ENCODE peak calls at places on chromosomes 4 and X, in four cellular contexts. One of them, this sample, is unnamed.
A peak's percentile ranks its signal among the peaks of the same experiment; 100 is the strongest.

GRCh38 chrX:55767100-55767499 is 49.6 kb downstream of the RRAGB start:
- DNase-seq in H1: no peak
- DNase-seq in SJSA1: peak; percentile 4
- DNase-seq in tibial artery: no peak
- DNase-seq in this sample: no peak

GRCh38 chr4:162234595-162234994 is 70.8 kb upstream of the FSTL5 start:
- DNase-seq in H1: no peak
- DNase-seq in SJSA1: no peak
- DNase-seq in tibial artery: no peak
- DNase-seq in this sample: no peak

GRCh38 chr4:20030108-20030507 is 221.6 kb upstream of the SLIT2 start:
- DNase-seq in H1: no peak
- DNase-seq in SJSA1: no peak
- DNase-seq in tibial artery: no peak
- DNase-seq in this sample: no peak

GRCh38 chr4:42750091-42750490 is 93.2 kb upstream of the ATP8A1 start:
- DNase-seq in H1: no peak
- DNase-seq in SJSA1: no peak
- DNase-seq in tibial artery: no peak
- DNase-seq in this sample: no peak

GRCh38 chr4:19944806-19945205 is 306.9 kb upstream of the SLIT2 start:
- DNase-seq in H1: no peak
- DNase-seq in SJSA1: no peak
- DNase-seq in tibial artery: no peak
- DNase-seq in this sample: no peak

GRCh38 chr4:35972814-35973213 is 271.5 kb downstream of the ARAP2 start:
- DNase-seq in H1: no peak
- DNase-seq in SJSA1: no peak
- DNase-seq in tibial artery: no peak
- DNase-seq in this sample: no peak

GRCh38 chr4:106287353-106287969 is 28.5 kb downstream of the TBCK start:
- DNase-seq in H1: no peak
- DNase-seq in SJSA1: peak; percentile 62
- DNase-seq in tibial artery: no peak
- DNase-seq in this sample: no peak

GRCh38 chr4:89298788-89299152 is 8.8 kb downstream of the GPRIN3 start:
- DNase-seq in H1: no peak
- DNase-seq in SJSA1: no peak
- DNase-seq in tibial artery: no peak
- DNase-seq in this sample: no peak

GRCh38 chrX:74063426-74064155 is 240.4 kb upstream of the ZCCHC13 start:
- DNase-seq in H1: no peak
- DNase-seq in SJSA1: no peak
- DNase-seq in tibial artery: no peak
- DNase-seq in this sample: no peak

GRCh38 chr4:175702703-175703102 is 109.4 kb downstream of the GPM6A start:
- DNase-seq in H1: no peak
- DNase-seq in SJSA1: no peak
- DNase-seq in tibial artery: no peak
- DNase-seq in this sample: no peak

GRCh38 chr4:173211838-173212237 is 43.2 kb downstream of the GALNT7 start:
- DNase-seq in H1: no peak
- DNase-seq in SJSA1: peak; percentile 40
- DNase-seq in tibial artery: no peak
- DNase-seq in this sample: no peak

GRCh38 chr4:175054980-175055379 is 136.8 kb downstream of the ADAM29 start:
- DNase-seq in H1: peak; percentile 50
- DNase-seq in SJSA1: no peak
- DNase-seq in tibial artery: no peak
- DNase-seq in this sample: peak; percentile 61

DNA sequence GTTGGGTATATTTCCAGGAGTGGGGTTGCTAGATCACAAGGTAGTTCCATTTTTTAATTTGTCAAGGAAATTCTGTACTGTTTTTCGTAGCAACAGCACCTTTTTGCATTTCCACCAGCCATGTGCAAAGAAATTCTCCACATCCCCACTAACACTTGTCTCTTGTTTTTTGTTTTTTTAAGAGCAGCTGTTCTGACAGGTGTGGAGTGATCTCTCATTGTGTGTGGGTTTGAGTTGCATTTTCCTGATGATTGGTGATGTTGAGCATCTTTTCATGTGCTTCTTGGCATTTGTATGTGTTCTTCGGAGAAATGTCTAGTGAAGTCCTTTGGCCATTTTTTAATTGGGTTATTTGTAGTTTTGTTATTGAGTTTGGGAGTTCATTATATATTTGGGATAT is 80.3 kb upstream of the PUDP start:
- DNase-seq in H1: no peak
- DNase-seq in SJSA1: no peak
- DNase-seq in tibial artery: no peak
- DNase-seq in this sample: no peak
- H3K4me1 ChIP-seq in H1: no peaks in the 10 kb centered on the region
- H3K4me1 ChIP-seq in SJSA1: no peaks in the 10 kb centered on the region
- H3K4me1 ChIP-seq in tibial artery: no peaks in the 10 kb centered on the region
- H3K4me1 ChIP-seq in this sample: no peaks in the 10 kb centered on the region

GRCh38 chrX:41019041-41019392 is 66.2 kb upstream of the USP9X start:
- DNase-seq in H1: no peak
- DNase-seq in SJSA1: no peak
- DNase-seq in tibial artery: no peak
- DNase-seq in this sample: no peak

GRCh38 chrX:41025926-41026325 is 59.3 kb upstream of the USP9X start:
- DNase-seq in H1: no peak
- DNase-seq in SJSA1: no peak
- DNase-seq in tibial artery: no peak
- DNase-seq in this sample: no peak

GRCh38 chrX:41024755-41025154 is 60.5 kb upstream of the USP9X start:
- DNase-seq in H1: no peak
- DNase-seq in SJSA1: no peak
- DNase-seq in tibial artery: no peak
- DNase-seq in this sample: no peak

GRCh38 chrX:41023098-41023497 is 62.1 kb upstream of the USP9X start:
- DNase-seq in H1: no peak
- DNase-seq in SJSA1: no peak
- DNase-seq in tibial artery: no peak
- DNase-seq in this sample: no peak

DNA sequence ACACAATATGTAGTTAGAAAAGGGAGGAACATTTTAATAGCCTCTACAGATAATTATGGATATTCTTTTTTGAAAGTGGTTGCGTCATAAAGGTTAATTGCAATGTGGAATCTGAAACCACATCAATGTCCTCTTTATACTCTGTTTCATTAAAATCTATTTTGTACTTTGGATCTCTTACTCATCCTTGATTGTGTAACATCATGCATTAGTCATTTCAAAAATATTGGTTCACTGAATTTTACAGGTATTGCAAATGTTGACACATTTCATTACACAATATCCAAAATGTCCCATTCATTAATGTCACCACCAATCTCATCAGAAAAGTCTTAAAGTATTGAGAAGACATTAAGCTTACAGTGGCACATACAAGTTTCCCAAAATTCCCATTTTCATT is 62.7 kb upstream of the USP9X start:
- DNase-seq in H1: no peak
- DNase-seq in SJSA1: no peak
- DNase-seq in tibial artery: no peak
- DNase-seq in this sample: no peak
- H3K27ac ChIP-seq in H1: no peak overlapping the region
- H3K27ac ChIP-seq in SJSA1: no peak overlapping the region
- H3K27ac ChIP-seq in tibial artery: no peak overlapping the region
- H3K27ac ChIP-seq in this sample: no peak overlapping the region

DNA sequence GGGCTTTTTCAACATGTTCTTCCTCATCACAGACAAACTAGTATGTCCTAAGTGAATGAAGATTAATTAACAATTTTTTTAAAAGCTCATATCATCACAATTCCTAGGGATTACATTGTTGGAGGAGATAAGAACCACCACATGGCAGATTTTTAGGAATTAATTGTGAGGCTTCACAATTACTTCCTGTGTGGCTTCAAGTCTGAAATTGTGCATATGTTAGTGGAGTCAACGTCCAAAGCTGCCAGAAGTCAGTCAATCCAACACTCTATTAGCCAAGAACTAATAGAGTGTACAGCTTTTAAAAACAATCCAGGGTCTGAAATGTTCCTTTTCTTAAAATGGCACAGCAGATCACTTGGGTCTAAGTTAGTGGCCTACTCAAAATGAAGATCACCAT is 49.3 kb upstream of the C1QTNF7 start:
- DNase-seq in H1: no peak
- DNase-seq in SJSA1: no peak
- DNase-seq in tibial artery: no peak
- DNase-seq in this sample: no peak
- H3K36me3 ChIP-seq in H1: no peaks in the 10 kb centered on the region
- H3K36me3 ChIP-seq in SJSA1: no peaks in the 10 kb centered on the region
- H3K36me3 ChIP-seq in tibial artery: no peaks in the 10 kb centered on the region
- H3K36me3 ChIP-seq in this sample: no peaks in the 10 kb centered on the region

GRCh38 chr4:147824316-147824715 is 92.4 kb downstream of the ARHGAP10 start:
- DNase-seq in H1: no peak
- DNase-seq in SJSA1: no peak
- DNase-seq in tibial artery: no peak
- DNase-seq in this sample: no peak
- H3K4me1 ChIP-seq in H1: no peaks in the 10 kb centered on the region
- H3K4me1 ChIP-seq in SJSA1: peaks cover 11% of the 10 kb centered on the region
- H3K4me1 ChIP-seq in tibial artery: peaks cover 98% of the 10 kb centered on the region
- H3K4me1 ChIP-seq in this sample: no peaks in the 10 kb centered on the region

DNA sequence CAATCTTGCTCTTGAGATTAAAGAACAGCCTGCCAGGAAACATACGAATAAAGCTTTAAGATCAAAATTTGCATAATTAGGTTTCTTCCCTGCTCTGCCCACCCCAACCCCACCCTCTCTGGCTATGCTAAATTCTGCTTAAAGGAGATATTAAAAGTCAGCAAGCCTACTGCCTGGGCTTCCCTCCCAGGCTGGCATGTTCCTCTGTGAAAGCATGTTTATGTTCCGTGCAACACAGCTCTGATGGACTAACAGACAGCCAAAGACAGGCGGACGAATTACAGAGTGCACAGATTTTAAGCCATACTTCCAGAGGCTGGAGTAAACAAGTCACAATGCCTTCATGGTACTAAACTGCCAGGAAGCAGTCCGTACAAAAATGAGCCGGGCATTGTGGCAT is 28.4 kb downstream of the CD99L2 start:
- DNase-seq in H1: no peak
- DNase-seq in SJSA1: no peak
- DNase-seq in tibial artery: no peak
- DNase-seq in this sample: no peak
- H3K27ac ChIP-seq in H1: no peak overlapping the region
- H3K27ac ChIP-seq in SJSA1: no peak overlapping the region
- H3K27ac ChIP-seq in tibial artery: no peak overlapping the region
- H3K27ac ChIP-seq in this sample: no peak overlapping the region

DNA sequence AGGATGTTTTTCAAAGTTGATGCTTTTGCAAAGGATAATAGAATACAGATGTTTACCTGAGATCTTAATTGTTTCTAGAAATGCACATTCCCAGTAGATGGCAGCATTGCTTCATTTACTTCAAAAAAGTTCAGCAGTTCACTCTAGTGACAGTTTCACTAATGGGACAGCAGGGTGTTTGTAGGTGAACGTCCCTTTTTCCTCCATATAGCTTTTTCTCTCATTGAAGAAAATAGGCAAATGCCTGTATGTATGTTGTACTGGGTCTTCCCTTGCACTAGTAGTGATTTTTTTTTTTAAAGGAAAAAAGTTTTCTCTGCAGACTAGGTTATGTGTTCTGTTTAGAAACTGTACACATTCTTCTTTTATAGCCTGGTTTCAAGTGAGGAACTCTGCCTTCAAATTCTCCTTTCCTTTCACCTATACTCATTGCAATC is 86.2 kb downstream of the EGF start:
- DNase-seq in H1: no peak
- DNase-seq in SJSA1: peak; percentile 42
- DNase-seq in tibial artery: no peak
- DNase-seq in this sample: no peak
- H3K36me3 ChIP-seq in H1: no peaks in the 10 kb centered on the region
- H3K36me3 ChIP-seq in SJSA1: peaks cover 13% of the 10 kb centered on the region
- H3K36me3 ChIP-seq in tibial artery: no peaks in the 10 kb centered on the region
- H3K36me3 ChIP-seq in this sample: no peaks in the 10 kb centered on the region

GRCh38 chr4:184382189-184382846 is 92.0 kb downstream of the IRF2 start:
- DNase-seq in H1: no peak
- DNase-seq in SJSA1: no peak
- DNase-seq in tibial artery: no peak
- DNase-seq in this sample: no peak
- H3K4me1 ChIP-seq in H1: peaks cover 37% of the 10 kb centered on the region
- H3K4me1 ChIP-seq in SJSA1: peaks cover 52% of the 10 kb centered on the region
- H3K4me1 ChIP-seq in tibial artery: peaks cover 45% of the 10 kb centered on the region
- H3K4me1 ChIP-seq in this sample: peaks cover 17% of the 10 kb centered on the region

GRCh38 chr4:48635310-48635709 is 144.8 kb downstream of the FRYL start:
- DNase-seq in H1: no peak
- DNase-seq in SJSA1: no peak
- DNase-seq in tibial artery: no peak
- DNase-seq in this sample: no peak
- H3K27ac ChIP-seq in H1: no peak overlapping the region
- H3K27ac ChIP-seq in SJSA1: no peak overlapping the region
- H3K27ac ChIP-seq in tibial artery: no peak overlapping the region
- H3K27ac ChIP-seq in this sample: no peak overlapping the region

GRCh38 chr4:8282742-8283141 is 13.2 kb downstream of the HTRA3 start:
- DNase-seq in H1: no peak
- DNase-seq in SJSA1: no peak
- DNase-seq in tibial artery: no peak
- DNase-seq in this sample: no peak
- H3K36me3 ChIP-seq in H1: no peaks in the 10 kb centered on the region
- H3K36me3 ChIP-seq in SJSA1: no peaks in the 10 kb centered on the region
- H3K36me3 ChIP-seq in tibial artery: no peaks in the 10 kb centered on the region
- H3K36me3 ChIP-seq in this sample: no peaks in the 10 kb centered on the region

GRCh38 chr4:70945452-70946055 is 43.4 kb downstream of the MOB1B start:
- DNase-seq in H1: no peak
- DNase-seq in SJSA1: peak; percentile 12
- DNase-seq in tibial artery: no peak
- DNase-seq in this sample: no peak

GRCh38 chr4:70940134-70940533 is 38.0 kb downstream of the MOB1B start:
- DNase-seq in H1: no peak
- DNase-seq in SJSA1: no peak
- DNase-seq in tibial artery: no peak
- DNase-seq in this sample: no peak

GRCh38 chr4:70946944-70947343 is 44.8 kb downstream of the MOB1B start:
- DNase-seq in H1: no peak
- DNase-seq in SJSA1: no peak
- DNase-seq in tibial artery: no peak
- DNase-seq in this sample: no peak

GRCh38 chr4:70945046-70945445 is 42.9 kb downstream of the MOB1B start:
- DNase-seq in H1: no peak
- DNase-seq in SJSA1: no peak
- DNase-seq in tibial artery: no peak
- DNase-seq in this sample: no peak

DNA sequence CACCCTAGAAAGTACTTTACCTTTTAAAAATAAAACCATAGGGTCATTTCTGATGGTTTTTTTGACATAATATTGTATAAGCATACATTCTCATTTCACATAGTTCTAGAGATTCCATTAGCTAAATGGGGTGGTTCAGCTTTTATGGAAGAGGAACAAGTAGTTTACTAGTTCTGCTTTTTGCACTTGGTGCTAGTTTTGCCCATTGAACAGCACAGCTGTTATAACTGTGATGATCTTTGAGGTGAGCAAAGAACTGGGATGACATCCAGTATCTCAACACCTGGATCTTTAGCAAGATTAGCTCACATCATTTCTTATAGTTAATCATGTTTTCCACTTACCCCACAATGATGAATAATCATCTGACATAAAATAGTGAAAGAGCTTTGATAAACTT is 40.9 kb downstream of the MOB1B start:
- DNase-seq in H1: no peak
- DNase-seq in SJSA1: no peak
- DNase-seq in tibial artery: no peak
- DNase-seq in this sample: no peak
- H3K4me1 ChIP-seq in H1: no peaks in the 10 kb centered on the region
- H3K4me1 ChIP-seq in SJSA1: peaks cover 10% of the 10 kb centered on the region
- H3K4me1 ChIP-seq in tibial artery: no peaks in the 10 kb centered on the region
- H3K4me1 ChIP-seq in this sample: no peaks in the 10 kb centered on the region